ENCODE peak calls at places on chromosomes 3 and 15, in six cellular contexts. R is right atrium auricular region, E is left lung, Y is right lobe of liver, C is PC-3, S is HCT116. U is an unnamed sample. For H3K4me1, the result is how much of the 10 kb centered on the place peaks cover.

GRCh38 chr3:58034738-58035511 is 26.7 kb downstream of the FLNB start:
- DNase-seq in Y (no peak), C (no peak), R (no peak), S (no peak), E (no peak), U (no peak)

GRCh38 chr15:51132384-51133139 is 37.9 kb upstream of the TNFAIP8L3 start:
- DNase-seq in S (peak), C (peak), R (peak), Y (no peak), E (no peak), U (peak)

GRCh38 chr15:77685082-77685815 is 52.5 kb upstream of the LINGO1 start:
- DNase-seq in Y (no peak), E (no peak), S (no peak), C (no peak), R (no peak), U (no peak)

GRCh38 chr15:36914962-36915808 is 185.2 kb downstream of the MEIS2 start:
- DNase-seq in E (no peak), R (no peak), Y (no peak), C (no peak), S (no peak), U (no peak)

GRCh38 chr3:192246847-192247520 is 480.4 kb downstream of the FGF12 start:
- DNase-seq in E (no peak), C (no peak), Y (no peak), R (no peak), S (no peak), U (no peak)

GRCh38 chr3:184568918-184569829 is 7.6 kb downstream of the EPHB3 start:
- DNase-seq in Y (no peak), C (peak), S (no peak), R (peak), E (peak), U (peak)

GRCh38 chr15:29570121-29570930 is 251.9 kb downstream of the TJP1 start:
- DNase-seq in Y (no peak), E (no peak), R (no peak), S (no peak), C (no peak), U (peak)

GRCh38 chr3:125116311-125117069 is 60.7 kb upstream of the HEG1 start:
- DNase-seq in C (peak), E (no peak), R (no peak), S (no peak), Y (no peak), U (peak)

GRCh38 chr15:63089260-63090043 is 32.2 kb upstream of the LACTB start:
- DNase-seq in Y (no peak), C (peak), S (no peak), E (no peak), R (no peak), U (peak)

GRCh38 chr15:36161781-36162212 is 417.6 kb upstream of the CDIN1 start:
- DNase-seq in S (no peak), C (peak), E (no peak), Y (no peak), R (peak), U (peak)

GRCh38 chr15:56582785-56583184 is 117.8 kb upstream of the MNS1 start:
- DNase-seq in S (no peak), Y (no peak), R (no peak), E (no peak), C (no peak), U (no peak)

GRCh38 chr15:70238917-70239316 is 141.2 kb upstream of the TLE3 start:
- DNase-seq in E (no peak), S (no peak), R (no peak), C (no peak), Y (no peak), U (no peak)

GRCh38 chr3:62065985-62066693 is 307.2 kb downstream of the FEZF2 start:
- DNase-seq in Y (no peak), S (no peak), E (no peak), C (no peak), R (no peak), U (no peak)

GRCh38 chr15:51186121-51186795 is 91.6 kb upstream of the TNFAIP8L3 start:
- DNase-seq in R (no peak), S (no peak), E (no peak), Y (no peak), C (no peak), U (no peak)

GRCh38 chr3:47475029-47475569 is 642 bp downstream of the SCAP start:
- DNase-seq in R (no peak), C (peak), E (no peak), S (no peak), Y (no peak), U (peak)

GRCh38 chr3:41933154-41933676 is 28.7 kb downstream of the ULK4 start:
- DNase-seq in S (no peak), Y (no peak), C (peak), R (no peak), E (no peak), U (peak)

GRCh38 chr3:56054827-56055226 is 413.4 kb downstream of the ERC2 start:
- DNase-seq in E (no peak), Y (no peak), R (no peak), C (no peak), S (no peak), U (no peak)

GRCh38 chr15:33553157-33553556 is 242.4 kb downstream of the RYR3 start:
- DNase-seq in Y (no peak), E (no peak), R (no peak), S (no peak), C (no peak), U (no peak)

GRCh38 chr3:150309557-150309956 is 98.5 kb upstream of the TSC22D2 start:
- DNase-seq in C (peak), Y (no peak), R (no peak), S (no peak), E (no peak), U (peak)

GRCh38 chr3:189099505-189100290 is 72.1 kb upstream of the TPRG1 start:
- DNase-seq in E (no peak), C (no peak), Y (no peak), R (peak), S (no peak), U (no peak)

GRCh38 chr3:58217209-58217811 is 6.5 kb upstream of the DNASE1L3 start:
- DNase-seq in R (peak), S (peak), E (peak), Y (peak), C (peak), U (peak)

GRCh38 chr3:64190517-64191515 is 34.5 kb downstream of the PRICKLE2 start:
- DNase-seq in S (no peak), R (no peak), C (peak), E (no peak), Y (no peak), U (peak)

GRCh38 chr3:64195786-64196185 is 29.5 kb downstream of the PRICKLE2 start:
- DNase-seq in S (no peak), C (no peak), E (no peak), Y (no peak), R (no peak), U (no peak)

GRCh38 chr3:64188810-64189560 is 36.3 kb downstream of the PRICKLE2 start:
- DNase-seq in Y (no peak), E (no peak), R (peak), C (peak), S (no peak), U (peak)

GRCh38 chr3:64187065-64187959 is 38.0 kb downstream of the PRICKLE2 start:
- DNase-seq in C (peak), R (peak), S (no peak), E (peak), Y (no peak), U (peak)

GRCh38 chr3:64191822-64192221 is 33.4 kb downstream of the PRICKLE2 start:
- DNase-seq in S (no peak), Y (no peak), R (no peak), E (no peak), C (no peak), U (no peak)
- H3K4me1 ChIP-seq in S (under half), Y (under half), R (half or more), E (under half), C (under half), U (under half)

GRCh38 chr15:39814487-39814886 is 31.8 kb upstream of the FSIP1 start:
- DNase-seq in Y (no peak), E (no peak), S (no peak), R (no peak), C (no peak), U (no peak)

GRCh38 chr15:39819449-39820016 is 36.9 kb upstream of the FSIP1 start:
- DNase-seq in R (no peak), S (no peak), C (no peak), Y (no peak), E (no peak), U (no peak)

GRCh38 chr15:39823634-39824033 is 41.0 kb upstream of the FSIP1 start:
- DNase-seq in S (no peak), C (no peak), E (no peak), Y (no peak), R (no peak), U (no peak)

GRCh38 chr15:39817892-39818291 is 35.3 kb upstream of the FSIP1 start:
- DNase-seq in Y (no peak), E (no peak), R (no peak), C (no peak), S (no peak), U (no peak)
- H3K27ac ChIP-seq in Y (no peak), E (no peak), R (no peak), C (no peak), S (no peak), U (no peak)

GRCh38 chr3:98662699-98663098 is 69.3 kb upstream of the CPOX start:
- DNase-seq in S (no peak), Y (no peak), E (no peak), R (no peak), C (no peak), U (no peak)

GRCh38 chr3:98651766-98652077 is 58.3 kb upstream of the CPOX start:
- DNase-seq in E (no peak), R (no peak), S (no peak), C (peak), Y (no peak), U (no peak)

GRCh38 chr3:98655666-98656065 is 62.3 kb upstream of the CPOX start:
- DNase-seq in E (no peak), Y (no peak), S (no peak), R (no peak), C (peak), U (peak)

GRCh38 chr3:98657429-98657828 is 64.0 kb upstream of the CPOX start:
- DNase-seq in S (peak), R (no peak), Y (peak), C (peak), E (peak), U (peak)
- TF ChIP-seq CTCF in S (peak), R (no peak), Y (peak), C (peak), E (no peak), U (no peak)

DNA sequence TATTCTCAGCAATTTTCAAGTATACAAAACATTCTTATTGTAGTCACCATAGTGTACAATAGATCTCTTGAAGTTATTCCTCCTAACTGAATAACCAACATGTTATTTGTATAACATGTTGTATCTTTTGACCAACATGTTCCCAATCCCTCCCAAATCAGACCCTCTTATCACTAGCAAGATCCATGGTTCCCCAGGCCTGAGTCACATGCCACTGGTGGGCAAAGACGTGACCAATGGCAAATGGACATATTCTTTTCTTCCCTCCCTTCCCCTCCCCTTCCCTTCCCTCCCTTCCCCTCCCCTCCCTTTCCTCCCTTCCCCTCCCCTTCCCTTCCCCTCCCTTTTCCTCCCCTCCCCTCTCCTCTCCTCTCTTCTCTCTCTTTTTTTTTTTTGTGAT is 45.4 kb downstream of the AMOTL2 start:
- DNase-seq in E (no peak), S (no peak), C (no peak), Y (no peak), R (no peak), U (no peak)
- H3K4me1 ChIP-seq in E (half or more), S (half or more), C (half or more), Y (under half), R (half or more), U (under half)

GRCh38 chr3:170049146-170050000 is 11.6 kb downstream of the GPR160 start:
- DNase-seq in E (no peak), C (peak), S (no peak), Y (no peak), R (no peak), U (no peak)

GRCh38 chr3:170044280-170044679 is 6.5 kb downstream of the GPR160 start:
- DNase-seq in E (no peak), C (no peak), R (no peak), S (no peak), Y (no peak), U (no peak)

GRCh38 chr3:170044795-170045244 is 7.0 kb downstream of the GPR160 start:
- DNase-seq in E (no peak), R (no peak), C (no peak), Y (no peak), S (no peak), U (no peak)

GRCh38 chr3:170047133-170047404 is 9.3 kb downstream of the GPR160 start:
- DNase-seq in C (no peak), Y (no peak), E (no peak), S (no peak), R (no peak), U (no peak)

GRCh38 chr3:170046269-170047132 is 8.7 kb downstream of the GPR160 start:
- DNase-seq in Y (no peak), C (peak), E (no peak), S (no peak), R (no peak), U (no peak)
- H3K27ac ChIP-seq in Y (no peak), C (peak), E (peak), S (no peak), R (no peak), U (no peak)

GRCh38 chr3:65334045-65334665 is 646.4 kb upstream of the ADAMTS9 start:
- DNase-seq in E (no peak), R (no peak), C (peak), S (no peak), Y (no peak), U (peak)
- TF ChIP-seq CTCF in E (no peak), R (no peak), C (peak), S (peak), Y (peak), U (peak)

U was measured in cardiac muscle cell.